ENCODE peak calls at places on chromosomes 16 and 17, in eight cellular contexts. N, O, W, I, F, X, K and A are unnamed samples.

GRCh38 chr16:20753727-20754126 is 10.1 kb upstream of the ACSM3 start:
- DNase-seq in K (no peak), O (no peak), X (no peak), W (no peak), I (no peak), N (no peak), F (no peak), A (no peak)

GRCh38 chr16:54175169-54175551 is 111.4 kb downstream of the IRX3 start:
- DNase-seq in K (no peak), I (no peak), N (no peak), W (peak), O (peak), F (no peak), X (no peak), A (no peak)

GRCh38 chr17:78947235-78948153 is 22.3 kb upstream of the TIMP2 start:
- DNase-seq in O (no peak), F (no peak), X (peak), I (no peak), K (no peak), N (no peak), W (no peak), A (no peak)

GRCh38 chr17:31741371-31741770 is 117.7 kb downstream of the COPRS start:
- DNase-seq in N (no peak), F (no peak), X (no peak), K (no peak), W (no peak), I (no peak), O (no peak), A (no peak)

GRCh38 chr16:5776876-5777275 is 679.3 kb upstream of the EEF2KMT start:
- DNase-seq in N (no peak), F (no peak), W (no peak), X (no peak), O (no peak), I (no peak), K (no peak), A (no peak)

GRCh38 chr17:77405867-77406513 is 265.2 kb downstream of the SEC14L1 start:
- DNase-seq in W (no peak), X (no peak), O (no peak), F (no peak), I (no peak), N (no peak), K (no peak), A (no peak)

GRCh38 chr16:11610580-11610979 is 23.9 kb upstream of the LITAF start:
- DNase-seq in W (no peak), X (no peak), K (no peak), F (no peak), O (no peak), I (no peak), N (no peak), A (no peak)

GRCh38 chr17:1554751-1555617 is 7.6 kb downstream of the PITPNA start:
- DNase-seq in K (no peak), X (no peak), O (no peak), I (no peak), F (no peak), W (no peak), N (no peak), A (no peak)

GRCh38 chr17:17380156-17380925 is 77.2 kb downstream of the NT5M start:
- DNase-seq in W (no peak), I (no peak), K (no peak), F (no peak), O (no peak), N (no peak), X (no peak), A (no peak)

GRCh38 chr17:2958706-2959222 is 104.6 kb downstream of the OR1D5 start:
- DNase-seq in I (no peak), X (no peak), O (no peak), F (no peak), W (no peak), N (no peak), K (no peak), A (no peak)

GRCh38 chr17:72332367-72332766 is 211.5 kb downstream of the SOX9 start:
- DNase-seq in K (no peak), W (no peak), F (no peak), I (no peak), N (no peak), X (no peak), O (no peak), A (no peak)

GRCh38 chr16:87363771-87364476 is 19.7 kb downstream of the FBXO31 start:
- DNase-seq in I (no peak), F (no peak), X (peak), K (peak), W (no peak), N (no peak), O (no peak), A (no peak)

GRCh38 chr17:80939151-80940145 is 52.2 kb upstream of the CHMP6 start:
- DNase-seq in N (no peak), W (no peak), I (no peak), X (no peak), K (no peak), F (no peak), O (no peak), A (no peak)

GRCh38 chr17:45299311-45299710 is 17.5 kb downstream of the MAP3K14 start:
- DNase-seq in W (no peak), N (no peak), K (no peak), F (peak), O (no peak), I (no peak), X (no peak), A (no peak)

GRCh38 chr16:85429776-85430522 is 183.2 kb upstream of the GSE1 start:
- DNase-seq in W (no peak), X (no peak), K (peak), I (no peak), F (no peak), O (no peak), N (no peak), A (no peak)

GRCh38 chr17:49521521-49522185 is 26.6 kb downstream of the NGFR start:
- DNase-seq in N (no peak), X (no peak), W (no peak), I (no peak), F (no peak), K (no peak), O (no peak), A (no peak)

GRCh38 chr16:83615553-83615952 is 192.2 kb upstream of the HSBP1 start:
- DNase-seq in F (no peak), X (no peak), W (no peak), K (no peak), O (peak), N (peak), I (no peak), A (no peak)

GRCh38 chr17:31534223-31534888 is 142.9 kb downstream of the RAB11FIP4 start:
- DNase-seq in I (no peak), X (peak), O (no peak), F (no peak), W (no peak), N (no peak), K (no peak), A (no peak)

GRCh38 chr16:30115238-30115637 is 1.9 kb upstream of the GDPD3 start:
- DNase-seq in K (no peak), N (no peak), X (no peak), I (no peak), F (no peak), W (no peak), O (no peak), A (no peak)

GRCh38 chr16:1311212-1311737 is 1.8 kb downstream of the UBE2I start:
- DNase-seq in N (no peak), W (no peak), X (no peak), F (no peak), I (no peak), K (no peak), O (no peak), A (no peak)

GRCh38 chr17:6546069-6546718 is 10.2 kb downstream of the PITPNM3 start:
- DNase-seq in N (no peak), O (no peak), K (no peak), W (no peak), X (no peak), I (no peak), F (no peak), A (no peak)

GRCh38 chr17:50692448-50693040 is 15.2 kb downstream of the ANKRD40 start:
- DNase-seq in O (no peak), W (no peak), X (no peak), F (no peak), N (no peak), I (no peak), K (no peak), A (no peak)

GRCh38 chr17:1091885-1092284 is 87.9 kb downstream of the ABR start:
- DNase-seq in I (no peak), F (no peak), W (peak), O (peak), N (no peak), X (no peak), K (no peak), A (peak)

GRCh38 chr16:11824362-11824761 is 27.0 kb downstream of the RSL1D1 start:
- DNase-seq in N (no peak), W (no peak), K (peak), I (no peak), O (no peak), X (no peak), F (peak), A (no peak)

GRCh38 chr17:82960419-82961271 is 118.8 kb upstream of the METRNL start:
- DNase-seq in O (no peak), N (no peak), I (no peak), X (peak), F (no peak), K (peak), W (no peak), A (no peak)

GRCh38 chr16:63613701-63614100 is 1508.2 kb downstream of the CDH11 start:
- DNase-seq in I (no peak), K (no peak), O (no peak), W (no peak), N (no peak), F (no peak), X (no peak), A (no peak)

GRCh38 chr17:5468075-5468473 is 708 bp downstream of the DHX33 start:
- DNase-seq in W (peak), N (no peak), X (no peak), K (no peak), O (no peak), F (no peak), I (peak), A (no peak)

GRCh38 chr16:11389083-11389482 is 43.8 kb downstream of the RMI2 start:
- DNase-seq in O (no peak), X (no peak), K (peak), W (no peak), I (no peak), F (no peak), N (no peak), A (no peak)

GRCh38 chr16:3486506-3487215 is 8.6 kb downstream of the C16orf90 start:
- DNase-seq in F (no peak), K (peak), X (no peak), W (no peak), I (no peak), N (no peak), O (no peak), A (no peak)

GRCh38 chr17:36608794-36609497 is 7.6 kb downstream of the MRM1 start:
- DNase-seq in I (no peak), X (peak), W (peak), O (peak), N (peak), K (peak), F (peak), A (no peak)

GRCh38 chr17:31935512-31935911 is 1.3 kb upstream of the SUZ12 start:
- DNase-seq in N (no peak), I (no peak), K (no peak), W (no peak), O (no peak), X (no peak), F (no peak), A (no peak)

GRCh38 chr17:28937044-28937729 is 14.1 kb downstream of the PHF12 start:
- DNase-seq in W (no peak), I (no peak), K (no peak), F (peak), X (no peak), N (no peak), O (no peak), A (no peak)

GRCh38 chr16:81779540-81780320 is 639 bp downstream of the PLCG2 start:
- DNase-seq in O (no peak), F (no peak), I (no peak), X (no peak), W (no peak), N (no peak), K (peak), A (no peak)